ENCODE peak calls at places on chromosomes 6 and 20, in eight cellular contexts. U is sigmoid colon, B is GM12878, A is transverse colon, I is SK-N-SH, T is H1, C is Panc1, X is stomach. H is an unnamed sample.

GRCh38 chr6:10695086-10695657 is 400 bp downstream of the PAK1IP1 start:
- DNase-seq in B (no peak), C (peak; percentile 12), T (no peak), I (peak; percentile 33), U (no peak), A (no peak), X (no peak), H (no peak)

GRCh38 chr20:62032606-62033368 is 32.9 kb downstream of the TAF4 start:
- DNase-seq in I (peak; percentile 90), X (no peak), C (no peak), T (no peak), U (no peak), B (no peak), A (no peak), H (no peak)

GRCh38 chr20:10603971-10604864 is 69.6 kb downstream of the JAG1 start:
- DNase-seq in A (peak; percentile 20), C (peak; percentile 89), X (no peak), B (no peak), I (no peak), T (no peak), U (peak; percentile 87), H (no peak)

GRCh38 chr20:23021941-23022340 is 13.2 kb upstream of the SSTR4 start:
- DNase-seq in B (no peak), C (no peak), I (no peak), T (no peak), A (no peak), U (no peak), X (no peak), H (no peak)

GRCh38 chr20:48302844-48303552 is 517.7 kb upstream of the SULF2 start:
- DNase-seq in B (no peak), A (no peak), X (no peak), T (no peak), C (no peak), I (peak; percentile 47), U (no peak), H (no peak)

GRCh38 chr6:42901538-42901957 is 14.3 kb upstream of the PTCRA start:
- DNase-seq in B (peak; percentile 54), I (peak; percentile 72), T (no peak), X (peak; percentile 88), A (peak; percentile 76), U (peak; percentile 90), C (peak; percentile 72), H (peak; percentile 87)

GRCh38 chr6:1315201-1315559 is 3.3 kb downstream of the FOXQ1 start:
- DNase-seq in U (no peak), A (no peak), C (no peak), X (no peak), I (no peak), T (no peak), B (no peak), H (no peak)

GRCh38 chr6:25199544-25199943 is 79.6 kb upstream of the CARMIL1 start:
- DNase-seq in A (no peak), T (no peak), U (no peak), C (no peak), X (no peak), I (no peak), B (no peak), H (no peak)

GRCh38 chr20:41245086-41245707 is 72.3 kb downstream of the ZHX3 start:
- DNase-seq in X (no peak), C (no peak), I (no peak), A (no peak), B (no peak), T (peak; percentile 33), U (peak; percentile 71), H (no peak)

GRCh38 chr6:21022343-21023107 is 488.3 kb downstream of the CDKAL1 start:
- DNase-seq in I (no peak), A (no peak), X (peak; percentile 78), T (no peak), B (peak; percentile 90), U (no peak), C (peak; percentile 95), H (no peak)
- TF ChIP-seq POLR2AphosphoS5 in I (no peak), A (no peak), X (peak; percentile 41), T (no peak), B (peak; percentile 50), U (no peak), C (peak; percentile 42), H (no peak)

GRCh38 chr20:63182946-63183415 is 33.0 kb downstream of the YTHDF1 start:
- DNase-seq in I (no peak), T (no peak), X (no peak), U (no peak), B (no peak), C (no peak), A (no peak), H (no peak)
- TF ChIP-seq POLR2AphosphoS5 in I (no peak), T (no peak), X (no peak), U (no peak), B (no peak), C (no peak), A (no peak), H (no peak)

GRCh38 chr20:12824353-12824752 is 184.4 kb upstream of the SPTLC3 start:
- DNase-seq in U (no peak), A (no peak), C (no peak), T (no peak), I (no peak), X (no peak), B (no peak), H (no peak)

GRCh38 chr20:12823742-12824141 is 185.0 kb upstream of the SPTLC3 start:
- DNase-seq in X (no peak), A (no peak), U (no peak), C (no peak), I (no peak), B (no peak), T (no peak), H (no peak)

GRCh38 chr20:12816009-12816408 is 192.8 kb upstream of the SPTLC3 start:
- DNase-seq in T (no peak), C (no peak), U (no peak), A (no peak), X (no peak), B (no peak), I (no peak), H (no peak)

GRCh38 chr20:12825180-12825579 is 183.6 kb upstream of the SPTLC3 start:
- DNase-seq in T (no peak), A (no peak), B (no peak), X (no peak), I (no peak), C (no peak), U (no peak), H (no peak)

DNA sequence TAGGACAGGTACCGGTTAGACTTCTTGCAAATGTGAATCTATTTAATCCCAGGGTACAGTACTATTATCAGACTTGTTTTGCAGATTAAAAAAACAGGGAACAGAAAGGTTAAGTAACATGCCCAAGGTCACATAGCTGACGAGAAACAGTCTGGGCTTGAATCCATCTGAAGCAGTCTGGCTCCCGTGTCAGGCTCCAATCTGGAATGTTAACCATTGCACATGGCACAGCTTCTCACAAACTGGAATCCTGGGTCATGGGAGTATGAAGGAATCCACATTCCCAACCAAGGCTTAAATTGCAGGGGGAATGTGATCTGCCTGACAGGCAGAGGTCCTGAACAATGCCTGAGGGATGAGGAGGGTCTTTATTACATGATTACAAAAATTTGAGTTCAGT is 187.5 kb upstream of the SPTLC3 start:
- DNase-seq in C (no peak), X (no peak), I (no peak), T (no peak), A (no peak), U (no peak), B (no peak), H (no peak)
- TF ChIP-seq POLR2AphosphoS5 in C (no peak), X (no peak), I (no peak), T (no peak), A (no peak), U (no peak), B (no peak), H (no peak)

DNA sequence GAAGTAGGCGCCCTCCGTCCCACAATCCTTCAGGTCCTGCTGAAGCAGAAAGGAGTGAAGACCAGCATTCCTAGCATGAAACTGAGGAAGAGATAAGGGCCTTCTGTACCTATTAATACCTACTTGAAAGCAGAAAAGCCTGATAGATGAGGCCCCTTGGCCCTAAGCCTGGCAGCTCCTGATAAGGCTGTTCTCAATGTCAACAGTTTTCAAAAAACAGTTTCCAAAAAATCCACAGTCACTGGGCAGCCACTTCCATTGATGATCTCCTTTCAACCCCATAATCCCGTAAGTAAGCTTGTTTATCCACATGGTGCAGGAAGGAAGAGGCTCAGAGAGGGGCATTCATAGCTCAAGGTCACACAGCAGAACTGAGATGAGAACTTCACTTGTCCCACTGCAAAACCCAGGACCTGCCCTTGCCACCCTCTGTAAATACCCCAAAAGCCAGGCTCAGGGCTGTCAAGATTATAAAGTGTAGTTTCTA is 2.8 kb upstream of the E2F1 start:
- DNase-seq in A (no peak), B (no peak), X (peak; percentile 66), C (no peak), T (no peak), U (no peak), I (no peak), H (no peak)
- TF ChIP-seq POLR2AphosphoS5 in A (no peak), B (no peak), X (no peak), C (no peak), T (no peak), U (no peak), I (no peak), H (no peak)

GRCh38 chr20:4038047-4038459 is 22.7 kb upstream of the RNF24 start:
- DNase-seq in I (no peak), C (no peak), T (no peak), A (peak; percentile 67), U (peak; percentile 84), B (peak; percentile 75), X (peak; percentile 55), H (peak; percentile 93)
- TF ChIP-seq POLR2AphosphoS5 in I (no peak), C (no peak), T (no peak), A (no peak), U (no peak), B (peak; percentile 52), X (peak; percentile 12), H (peak; percentile 59)

GRCh38 chr6:66796987-66797386 is 1090.0 kb upstream of the EYS start:
- DNase-seq in U (no peak), C (no peak), A (no peak), I (no peak), T (no peak), B (no peak), X (no peak), H (no peak)
- TF ChIP-seq POLR2AphosphoS5 in U (no peak), C (no peak), A (no peak), I (no peak), T (no peak), B (no peak), X (no peak), H (no peak)

DNA sequence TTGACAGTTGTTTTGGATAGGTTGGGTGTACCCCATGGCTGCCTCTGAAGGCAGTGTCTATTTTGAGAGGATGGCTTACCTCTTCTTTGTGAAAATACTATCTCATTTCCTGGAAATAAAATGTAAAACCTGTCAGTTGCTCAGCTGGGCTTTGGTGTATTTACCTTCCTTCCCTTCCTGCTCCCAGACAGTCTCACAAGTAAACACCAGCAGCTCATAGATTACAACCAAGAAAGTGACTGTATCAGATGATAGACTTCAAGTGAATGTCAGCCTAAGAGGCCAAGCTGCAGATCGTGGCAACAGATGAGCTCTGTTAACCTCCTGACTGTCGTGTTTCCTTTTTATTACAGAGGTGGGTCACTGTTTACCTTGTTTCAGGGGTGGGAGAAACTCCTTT is 37.3 kb downstream of the RNF8 start:
- DNase-seq in A (no peak), T (no peak), C (no peak), X (no peak), I (no peak), B (no peak), U (no peak), H (no peak)
- TF ChIP-seq POLR2AphosphoS5 in A (no peak), T (no peak), C (no peak), X (no peak), I (no peak), B (no peak), U (no peak), H (no peak)